ENCODE peak calls at places on chromosomes 1 and 21, in nine cellular contexts. T is caudate nucleus; J is BJ; Z is SJSA1; Y is heart left ventricle; D is activated gamma-delta T cell treated with anti-CD3 and anti-CD28 coated beads, Interleukin-2, amount 50 U/mL, for 16 hours; M is iPS-NIHi11; P is HCEC 1CT; O is posterior vena cava. R is an unnamed sample.
A peak's percentile ranks its signal among the peaks of the same experiment; 100 is the strongest.

GRCh38 chr1:47384083-47384482 is 32.0 kb upstream of the FOXE3 start:
- DNase-seq in T (no peak), J (no peak), Z (no peak), Y (no peak), D (no peak), M (no peak), P (no peak), O (no peak), R (no peak)

GRCh38 chr21:25487046-25487594 is 120.2 kb downstream of the MRPL39 start:
- DNase-seq in T (no peak), J (no peak), Z (no peak), Y (no peak), D (no peak), M (no peak), P (no peak), O (no peak), R (no peak)

GRCh38 chr1:247748041-247748440 is at the start of gene OR14A2:
- DNase-seq in T (no peak), J (no peak), Z (no peak), Y (no peak), D (no peak), M (no peak), P (no peak), O (no peak), R (no peak)

GRCh38 chr1:162292422-162292849 is 84.2 kb downstream of the SPATA46 start:
- DNase-seq in T (no peak), J (no peak), Z (no peak), Y (no peak), D (no peak), M (no peak), P (peak; percentile 43), O (no peak), R (no peak)

GRCh38 chr1:43134640-43135039 is 37.5 kb downstream of the EBNA1BP2 start:
- DNase-seq in T (no peak), J (no peak), Z (no peak), Y (no peak), D (no peak), M (no peak), P (no peak), O (no peak), R (no peak)

GRCh38 chr1:22627331-22627730 is 9.1 kb upstream of the C1QA start:
- DNase-seq in T (no peak), J (no peak), Z (no peak), Y (no peak), D (no peak), M (no peak), P (no peak), O (no peak), R (no peak)

GRCh38 chr1:115678141-115678540 is 36.4 kb downstream of the VANGL1 start:
- DNase-seq in T (no peak), J (no peak), Z (no peak), Y (no peak), D (no peak), M (no peak), P (no peak), O (no peak), R (no peak)

GRCh38 chr1:24193046-24193445 is 6.0 kb upstream of the IFNLR1 start:
- DNase-seq in T (no peak), J (no peak), Z (no peak), Y (no peak), D (no peak), M (peak; percentile 72), P (peak; percentile 9), O (no peak), R (no peak)

R was measured in spleen.